ENCODE peak calls at places on chromosomes 12 and 14, in nine cellular contexts. One of them, this sample, is unnamed.
A peak's percentile ranks its signal among the peaks of the same experiment; 100 is the strongest.

GRCh38 chr14:77369280-77369679 is 7.6 kb downstream of the TMED8 start:
- DNase-seq in foreskin keratinocyte: no peak
- DNase-seq in aorta: no peak
- DNase-seq in CD8-positive, alpha-beta T cell: no peak
- DNase-seq in caudate nucleus: no peak
- DNase-seq in astrocyte: no peak
- DNase-seq in IMR-90: no peak
- DNase-seq in MM.1S: no peak
- DNase-seq in heart right ventricle: no peak
- DNase-seq in this sample: no peak

GRCh38 chr12:58757422-58757821 is 162.9 kb downstream of the LRIG3 start:
- DNase-seq in foreskin keratinocyte: peak; percentile 32
- DNase-seq in aorta: no peak
- DNase-seq in CD8-positive, alpha-beta T cell: no peak
- DNase-seq in caudate nucleus: no peak
- DNase-seq in astrocyte: peak; percentile 96
- DNase-seq in IMR-90: peak; percentile 98
- DNase-seq in MM.1S: peak; percentile 19
- DNase-seq in heart right ventricle: no peak
- DNase-seq in this sample: no peak

GRCh38 chr12:102567031-102567985 is 86.9 kb upstream of the IGF1 start:
- DNase-seq in foreskin keratinocyte: peak; percentile 70
- DNase-seq in aorta: no peak
- DNase-seq in CD8-positive, alpha-beta T cell: no peak
- DNase-seq in caudate nucleus: no peak
- DNase-seq in astrocyte: peak; percentile 84
- DNase-seq in IMR-90: peak; percentile 74
- DNase-seq in MM.1S: no peak
- DNase-seq in heart right ventricle: no peak
- DNase-seq in this sample: no peak

GRCh38 chr12:19462441-19462840 is 23.1 kb downstream of the AEBP2 start:
- DNase-seq in foreskin keratinocyte: no peak
- DNase-seq in aorta: no peak
- DNase-seq in CD8-positive, alpha-beta T cell: no peak
- DNase-seq in caudate nucleus: no peak
- DNase-seq in astrocyte: no peak
- DNase-seq in IMR-90: no peak
- DNase-seq in MM.1S: no peak
- DNase-seq in heart right ventricle: no peak
- DNase-seq in this sample: no peak

GRCh38 chr12:10190558-10191388 is 11.9 kb downstream of the TMEM52B start:
- DNase-seq in foreskin keratinocyte: peak; percentile 57
- DNase-seq in aorta: no peak
- DNase-seq in CD8-positive, alpha-beta T cell: peak; percentile 68
- DNase-seq in caudate nucleus: peak; percentile 38
- DNase-seq in astrocyte: peak; percentile 46
- DNase-seq in IMR-90: peak; percentile 77
- DNase-seq in MM.1S: peak; percentile 73
- DNase-seq in heart right ventricle: peak; percentile 47
- DNase-seq in this sample: no peak

GRCh38 chr12:52496590-52497071 is 3.6 kb upstream of the KRT6A start:
- DNase-seq in foreskin keratinocyte: peak; percentile 99
- DNase-seq in aorta: no peak
- DNase-seq in CD8-positive, alpha-beta T cell: no peak
- DNase-seq in caudate nucleus: no peak
- DNase-seq in astrocyte: peak; percentile 75
- DNase-seq in IMR-90: peak; percentile 40
- DNase-seq in MM.1S: no peak
- DNase-seq in heart right ventricle: no peak
- DNase-seq in this sample: no peak

GRCh38 chr12:55416961-55417360 is 9.1 kb upstream of the OR6C76 start:
- DNase-seq in foreskin keratinocyte: no peak
- DNase-seq in aorta: no peak
- DNase-seq in CD8-positive, alpha-beta T cell: no peak
- DNase-seq in caudate nucleus: no peak
- DNase-seq in astrocyte: no peak
- DNase-seq in IMR-90: no peak
- DNase-seq in MM.1S: no peak
- DNase-seq in heart right ventricle: no peak
- DNase-seq in this sample: no peak

GRCh38 chr12:104748790-104749189 is 209.3 kb downstream of the SLC41A2 start:
- DNase-seq in foreskin keratinocyte: peak; percentile 77
- DNase-seq in aorta: no peak
- DNase-seq in CD8-positive, alpha-beta T cell: no peak
- DNase-seq in caudate nucleus: no peak
- DNase-seq in astrocyte: peak; percentile 71
- DNase-seq in IMR-90: peak; percentile 60
- DNase-seq in MM.1S: no peak
- DNase-seq in heart right ventricle: peak; percentile 73
- DNase-seq in this sample: peak; percentile 36

GRCh38 chr12:86052921-86053320 is 178.8 kb downstream of the NTS start:
- DNase-seq in foreskin keratinocyte: no peak
- DNase-seq in aorta: no peak
- DNase-seq in CD8-positive, alpha-beta T cell: no peak
- DNase-seq in caudate nucleus: no peak
- DNase-seq in astrocyte: no peak
- DNase-seq in IMR-90: no peak
- DNase-seq in MM.1S: no peak
- DNase-seq in heart right ventricle: no peak
- DNase-seq in this sample: no peak

GRCh38 chr12:94616217-94616729 is 34.1 kb downstream of the TMCC3 start:
- DNase-seq in foreskin keratinocyte: peak; percentile 84
- DNase-seq in aorta: no peak
- DNase-seq in CD8-positive, alpha-beta T cell: no peak
- DNase-seq in caudate nucleus: peak; percentile 75
- DNase-seq in astrocyte: no peak
- DNase-seq in IMR-90: no peak
- DNase-seq in MM.1S: no peak
- DNase-seq in heart right ventricle: no peak
- DNase-seq in this sample: no peak

GRCh38 chr12:24496755-24497154 is 452.1 kb downstream of the BCAT1 start:
- DNase-seq in foreskin keratinocyte: peak; percentile 63
- DNase-seq in aorta: no peak
- DNase-seq in CD8-positive, alpha-beta T cell: no peak
- DNase-seq in caudate nucleus: no peak
- DNase-seq in astrocyte: peak; percentile 83
- DNase-seq in IMR-90: peak; percentile 80
- DNase-seq in MM.1S: no peak
- DNase-seq in heart right ventricle: no peak
- DNase-seq in this sample: no peak

GRCh38 chr14:104794641-104795467 is 694 bp downstream of the AKT1 start:
- DNase-seq in foreskin keratinocyte: no peak
- DNase-seq in aorta: no peak
- DNase-seq in CD8-positive, alpha-beta T cell: no peak
- DNase-seq in caudate nucleus: no peak
- DNase-seq in astrocyte: peak; percentile 14
- DNase-seq in IMR-90: peak; percentile 19
- DNase-seq in MM.1S: peak; percentile 32
- DNase-seq in heart right ventricle: no peak
- DNase-seq in this sample: no peak

GRCh38 chr12:55933158-55933798 is 2.3 kb downstream of the DGKA start:
- DNase-seq in foreskin keratinocyte: peak; percentile 96
- DNase-seq in aorta: no peak
- DNase-seq in CD8-positive, alpha-beta T cell: no peak
- DNase-seq in caudate nucleus: no peak
- DNase-seq in astrocyte: no peak
- DNase-seq in IMR-90: no peak
- DNase-seq in MM.1S: no peak
- DNase-seq in heart right ventricle: no peak
- DNase-seq in this sample: peak; percentile 88

GRCh38 chr14:35808076-35808657 is 928 bp downstream of the RALGAPA1 start:
- DNase-seq in foreskin keratinocyte: peak; percentile 53
- DNase-seq in aorta: no peak
- DNase-seq in CD8-positive, alpha-beta T cell: no peak
- DNase-seq in caudate nucleus: peak; percentile 6
- DNase-seq in astrocyte: no peak
- DNase-seq in IMR-90: no peak
- DNase-seq in MM.1S: peak; percentile 37
- DNase-seq in heart right ventricle: no peak
- DNase-seq in this sample: no peak

GRCh38 chr12:28708918-28709371 is 440.1 kb upstream of the FAR2 start:
- DNase-seq in foreskin keratinocyte: no peak
- DNase-seq in aorta: no peak
- DNase-seq in CD8-positive, alpha-beta T cell: no peak
- DNase-seq in caudate nucleus: no peak
- DNase-seq in astrocyte: peak; percentile 77
- DNase-seq in IMR-90: peak; percentile 61
- DNase-seq in MM.1S: no peak
- DNase-seq in heart right ventricle: no peak
- DNase-seq in this sample: no peak

GRCh38 chr12:92272301-92272964 is 126.8 kb upstream of the BTG1 start:
- DNase-seq in foreskin keratinocyte: peak; percentile 77
- DNase-seq in aorta: no peak
- DNase-seq in CD8-positive, alpha-beta T cell: no peak
- DNase-seq in caudate nucleus: no peak
- DNase-seq in astrocyte: no peak
- DNase-seq in IMR-90: no peak
- DNase-seq in MM.1S: no peak
- DNase-seq in heart right ventricle: no peak
- DNase-seq in this sample: no peak

GRCh38 chr12:48882325-48882687 is 16.6 kb upstream of the RND1 start:
- DNase-seq in foreskin keratinocyte: peak; percentile 19
- DNase-seq in aorta: no peak
- DNase-seq in CD8-positive, alpha-beta T cell: no peak
- DNase-seq in caudate nucleus: no peak
- DNase-seq in astrocyte: peak; percentile 59
- DNase-seq in IMR-90: peak; percentile 66
- DNase-seq in MM.1S: no peak
- DNase-seq in heart right ventricle: peak; percentile 49
- DNase-seq in this sample: no peak

GRCh38 chr14:93797536-93797935 is 9.3 kb upstream of the PRIMA1 start:
- DNase-seq in foreskin keratinocyte: no peak
- DNase-seq in aorta: peak; percentile 23
- DNase-seq in CD8-positive, alpha-beta T cell: no peak
- DNase-seq in caudate nucleus: no peak
- DNase-seq in astrocyte: no peak
- DNase-seq in IMR-90: no peak
- DNase-seq in MM.1S: no peak
- DNase-seq in heart right ventricle: no peak
- DNase-seq in this sample: no peak

DNA sequence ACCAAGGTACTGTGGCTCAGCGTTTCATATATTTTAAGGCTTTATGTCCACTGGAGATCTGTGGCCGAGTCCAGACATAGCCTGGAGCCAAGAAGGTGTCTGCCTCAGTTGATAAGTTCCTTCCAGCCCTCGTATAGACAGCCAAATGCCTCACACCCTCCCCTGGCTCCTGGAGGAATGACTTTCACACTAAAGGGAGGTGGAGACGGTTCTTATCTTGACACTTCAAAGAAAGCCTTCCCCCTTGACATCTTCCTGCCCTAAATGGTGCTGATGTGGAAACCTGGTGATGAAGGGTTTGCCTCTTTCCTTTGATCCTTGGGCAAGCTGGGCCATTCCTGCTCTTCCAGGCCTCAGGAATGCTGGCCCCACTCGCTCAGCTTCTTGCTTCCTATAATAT is 474.8 kb upstream of the TBX3 start:
- DNase-seq in foreskin keratinocyte: no peak
- DNase-seq in aorta: no peak
- DNase-seq in CD8-positive, alpha-beta T cell: no peak
- DNase-seq in caudate nucleus: no peak
- DNase-seq in astrocyte: peak; percentile 36
- DNase-seq in IMR-90: no peak
- DNase-seq in MM.1S: no peak
- DNase-seq in heart right ventricle: no peak
- DNase-seq in this sample: no peak
- H3K27ac ChIP-seq in foreskin keratinocyte: no peak overlapping the region
- H3K27ac ChIP-seq in aorta: no peak overlapping the region
- H3K27ac ChIP-seq in CD8-positive, alpha-beta T cell: no peak overlapping the region
- H3K27ac ChIP-seq in caudate nucleus: no peak overlapping the region
- H3K27ac ChIP-seq in astrocyte: no peak overlapping the region
- H3K27ac ChIP-seq in IMR-90: no peak overlapping the region
- H3K27ac ChIP-seq in MM.1S: no peak overlapping the region
- H3K27ac ChIP-seq in heart right ventricle: no peak overlapping the region
- H3K27ac ChIP-seq in this sample: no peak overlapping the region

GRCh38 chr12:116210131-116210530 is 67.4 kb downstream of the MED13L start:
- DNase-seq in foreskin keratinocyte: no peak
- DNase-seq in aorta: no peak
- DNase-seq in CD8-positive, alpha-beta T cell: no peak
- DNase-seq in caudate nucleus: no peak
- DNase-seq in astrocyte: peak; percentile 78
- DNase-seq in IMR-90: peak; percentile 42
- DNase-seq in MM.1S: no peak
- DNase-seq in heart right ventricle: no peak
- DNase-seq in this sample: no peak
- H3K27ac ChIP-seq in foreskin keratinocyte: no peak overlapping the region
- H3K27ac ChIP-seq in aorta: no peak overlapping the region
- H3K27ac ChIP-seq in CD8-positive, alpha-beta T cell: no peak overlapping the region
- H3K27ac ChIP-seq in caudate nucleus: no peak overlapping the region
- H3K27ac ChIP-seq in astrocyte: no peak overlapping the region
- H3K27ac ChIP-seq in IMR-90: no peak overlapping the region
- H3K27ac ChIP-seq in MM.1S: no peak overlapping the region
- H3K27ac ChIP-seq in heart right ventricle: no peak overlapping the region
- H3K27ac ChIP-seq in this sample: no peak overlapping the region

DNA sequence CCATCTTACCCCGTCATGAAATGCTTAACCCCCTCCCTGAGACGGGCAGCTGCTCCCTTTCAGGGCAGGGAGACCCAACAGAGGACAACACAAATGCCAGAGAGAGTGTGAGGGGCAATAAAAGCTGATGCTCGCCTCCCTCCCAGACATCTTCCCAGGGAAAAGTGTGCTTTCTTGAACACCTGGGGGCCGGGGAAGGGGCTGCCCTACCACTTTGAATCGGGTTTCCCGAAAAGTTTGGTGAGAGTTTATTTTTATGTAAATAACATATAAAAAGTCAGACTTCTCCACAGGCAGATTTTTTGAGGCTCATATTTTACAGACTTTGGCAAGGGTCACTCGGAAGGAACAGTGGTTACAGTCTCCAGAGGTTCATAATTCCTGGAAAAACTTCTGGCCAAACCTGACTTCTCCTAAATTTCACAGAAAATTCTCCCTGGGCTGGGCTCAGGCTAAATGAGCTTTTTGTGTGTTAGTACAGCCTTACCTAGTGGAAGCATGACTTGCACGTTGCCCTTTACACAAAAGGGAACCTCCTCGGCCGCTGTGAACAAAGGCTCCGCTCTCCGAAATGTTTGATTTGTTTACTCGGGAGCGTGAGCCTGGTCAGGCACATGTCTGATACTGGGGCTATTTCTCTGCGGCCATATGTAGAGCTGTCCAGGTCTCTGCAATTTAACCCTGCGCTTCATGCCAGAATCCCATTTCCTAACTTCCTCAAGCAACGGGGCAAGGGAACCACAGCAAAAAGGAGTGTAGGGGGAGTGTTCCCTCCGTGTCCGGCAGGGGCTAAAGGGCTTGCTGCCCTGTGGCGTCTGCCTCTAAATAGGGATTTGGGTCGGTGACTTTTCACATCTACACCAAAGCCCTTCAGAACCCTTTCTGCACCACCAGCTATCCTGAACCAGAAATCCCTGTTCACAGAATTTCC is 3.4 kb downstream of the RTL1 start:
- DNase-seq in foreskin keratinocyte: no peak
- DNase-seq in aorta: peak; percentile 52
- DNase-seq in CD8-positive, alpha-beta T cell: no peak
- DNase-seq in caudate nucleus: no peak
- DNase-seq in astrocyte: no peak
- DNase-seq in IMR-90: no peak
- DNase-seq in MM.1S: no peak
- DNase-seq in heart right ventricle: peak; percentile 16
- DNase-seq in this sample: no peak
- H3K27ac ChIP-seq in foreskin keratinocyte: no peak overlapping the region
- H3K27ac ChIP-seq in aorta: no peak overlapping the region
- H3K27ac ChIP-seq in CD8-positive, alpha-beta T cell: no peak overlapping the region
- H3K27ac ChIP-seq in caudate nucleus: no peak overlapping the region
- H3K27ac ChIP-seq in astrocyte: no peak overlapping the region
- H3K27ac ChIP-seq in IMR-90: no peak overlapping the region
- H3K27ac ChIP-seq in MM.1S: no peak overlapping the region
- H3K27ac ChIP-seq in heart right ventricle: no peak overlapping the region
- H3K27ac ChIP-seq in this sample: no peak overlapping the region

GRCh38 chr12:71441836-71442566 is 2.4 kb downstream of the LGR5 start:
- DNase-seq in foreskin keratinocyte: no peak
- DNase-seq in aorta: no peak
- DNase-seq in CD8-positive, alpha-beta T cell: no peak
- DNase-seq in caudate nucleus: no peak
- DNase-seq in astrocyte: no peak
- DNase-seq in IMR-90: no peak
- DNase-seq in MM.1S: no peak
- DNase-seq in heart right ventricle: no peak
- DNase-seq in this sample: no peak
- H3K27ac ChIP-seq in foreskin keratinocyte: no peak overlapping the region
- H3K27ac ChIP-seq in aorta: no peak overlapping the region
- H3K27ac ChIP-seq in CD8-positive, alpha-beta T cell: no peak overlapping the region
- H3K27ac ChIP-seq in caudate nucleus: no peak overlapping the region
- H3K27ac ChIP-seq in astrocyte: no peak overlapping the region
- H3K27ac ChIP-seq in IMR-90: no peak overlapping the region
- H3K27ac ChIP-seq in MM.1S: no peak overlapping the region
- H3K27ac ChIP-seq in heart right ventricle: no peak overlapping the region
- H3K27ac ChIP-seq in this sample: no peak overlapping the region